ENCODE peak calls at places on chromosome 15, in five cellular contexts. One of them, this sample, is unnamed. For H3K9me3, the result is how much of the 10 kb centered on the place peaks cover.

GRCh38 chr15:97977734-97978133 is 17.2 kb downstream of the ARRDC4 start:
- DNase-seq in OCI-LY7: no peak
- DNase-seq in iPS DF 6.9: no peak
- DNase-seq in stomach: peak
- DNase-seq in suprapubic skin: no peak
- DNase-seq in this sample: no peak

GRCh38 chr15:66107070-66107469 is 146.5 kb downstream of the MEGF11 start:
- DNase-seq in OCI-LY7: no peak
- DNase-seq in iPS DF 6.9: no peak
- DNase-seq in stomach: no peak
- DNase-seq in suprapubic skin: no peak
- DNase-seq in this sample: no peak

GRCh38 chr15:80550219-80550909 is 144.7 kb upstream of the ABHD17C start:
- DNase-seq in OCI-LY7: no peak
- DNase-seq in iPS DF 6.9: no peak
- DNase-seq in stomach: no peak
- DNase-seq in suprapubic skin: no peak
- DNase-seq in this sample: no peak

GRCh38 chr15:61749169-61749568 is 311.1 kb downstream of the VPS13C start:
- DNase-seq in OCI-LY7: no peak
- DNase-seq in iPS DF 6.9: no peak
- DNase-seq in stomach: no peak
- DNase-seq in suprapubic skin: no peak
- DNase-seq in this sample: no peak

GRCh38 chr15:101526890-101527289 is 37.4 kb upstream of the PCSK6 start:
- DNase-seq in OCI-LY7: no peak
- DNase-seq in iPS DF 6.9: no peak
- DNase-seq in stomach: no peak
- DNase-seq in suprapubic skin: no peak
- DNase-seq in this sample: peak

GRCh38 chr15:60326824-60327654 is 70.7 kb downstream of the ANXA2 start:
- DNase-seq in OCI-LY7: peak
- DNase-seq in iPS DF 6.9: peak
- DNase-seq in stomach: no peak
- DNase-seq in suprapubic skin: no peak
- DNase-seq in this sample: no peak

GRCh38 chr15:26790118-26790517 is 17.3 kb upstream of the GABRB3 start:
- DNase-seq in OCI-LY7: no peak
- DNase-seq in iPS DF 6.9: no peak
- DNase-seq in stomach: no peak
- DNase-seq in suprapubic skin: no peak
- DNase-seq in this sample: no peak

GRCh38 chr15:91271565-91272153 is 171.6 kb downstream of the SV2B start:
- DNase-seq in OCI-LY7: peak
- DNase-seq in iPS DF 6.9: no peak
- DNase-seq in stomach: peak
- DNase-seq in suprapubic skin: no peak
- DNase-seq in this sample: no peak

GRCh38 chr15:90325677-90326200 is 26.3 kb upstream of the ZNF774 start:
- DNase-seq in OCI-LY7: no peak
- DNase-seq in iPS DF 6.9: no peak
- DNase-seq in stomach: no peak
- DNase-seq in suprapubic skin: peak
- DNase-seq in this sample: no peak

GRCh38 chr15:85772668-85773067 is 22.1 kb downstream of the KLHL25 start:
- DNase-seq in OCI-LY7: no peak
- DNase-seq in iPS DF 6.9: no peak
- DNase-seq in stomach: peak
- DNase-seq in suprapubic skin: no peak
- DNase-seq in this sample: no peak

GRCh38 chr15:87816016-87816415 is 440.5 kb downstream of the NTRK3 start:
- DNase-seq in OCI-LY7: no peak
- DNase-seq in iPS DF 6.9: no peak
- DNase-seq in stomach: no peak
- DNase-seq in suprapubic skin: no peak
- DNase-seq in this sample: no peak

GRCh38 chr15:99734575-99734974 is 1.3 kb upstream of the LYSMD4 start:
- DNase-seq in OCI-LY7: no peak
- DNase-seq in iPS DF 6.9: no peak
- DNase-seq in stomach: no peak
- DNase-seq in suprapubic skin: no peak
- DNase-seq in this sample: no peak

GRCh38 chr15:99732711-99733267 is 448 bp downstream of the LYSMD4 start:
- DNase-seq in OCI-LY7: peak
- DNase-seq in iPS DF 6.9: no peak
- DNase-seq in stomach: peak
- DNase-seq in suprapubic skin: peak
- DNase-seq in this sample: no peak

GRCh38 chr15:99731336-99732267 is 1.6 kb downstream of the LYSMD4 start:
- DNase-seq in OCI-LY7: no peak
- DNase-seq in iPS DF 6.9: no peak
- DNase-seq in stomach: peak
- DNase-seq in suprapubic skin: no peak
- DNase-seq in this sample: no peak

GRCh38 chr15:99732268-99732641 is 982 bp downstream of the LYSMD4 start:
- DNase-seq in OCI-LY7: no peak
- DNase-seq in iPS DF 6.9: no peak
- DNase-seq in stomach: no peak
- DNase-seq in suprapubic skin: no peak
- DNase-seq in this sample: no peak

DNA sequence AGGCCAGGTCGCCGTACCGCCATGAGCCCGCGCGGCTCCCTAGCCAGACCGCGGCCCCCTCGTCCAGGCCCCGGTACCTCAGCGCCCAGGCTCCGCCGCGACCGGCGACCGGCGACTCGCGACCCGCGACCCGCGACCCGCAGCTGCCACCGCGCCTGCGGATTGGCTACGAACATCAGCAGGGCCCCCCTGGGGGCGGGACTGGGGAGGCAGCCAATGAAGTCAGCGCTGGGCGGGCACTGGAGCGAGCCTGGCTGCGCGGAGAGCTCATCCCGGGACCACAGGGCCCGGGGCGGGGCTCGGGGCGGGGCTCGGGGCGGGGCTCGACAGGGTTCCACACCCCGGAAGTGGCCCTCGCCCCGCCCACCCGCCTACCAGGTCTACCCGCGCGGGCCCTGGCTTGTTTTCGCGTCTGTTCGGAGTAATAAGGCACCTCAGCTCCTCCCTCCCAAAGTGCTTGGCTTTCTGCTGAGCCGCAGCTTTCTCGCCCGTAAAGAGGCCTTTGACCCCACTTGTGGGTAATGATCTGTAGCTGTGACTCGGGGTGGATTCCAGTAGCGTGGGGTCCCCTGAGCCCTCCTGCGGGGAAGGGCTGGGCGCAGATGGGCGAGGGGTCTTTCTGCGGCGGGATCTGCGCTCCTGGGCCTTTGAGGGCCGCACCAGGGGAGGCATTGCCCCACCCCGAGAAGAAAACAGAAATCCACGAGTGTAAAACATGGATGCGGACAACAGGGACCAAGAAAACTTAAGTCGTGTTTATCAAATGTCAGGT is at the start of gene LYSMD4:
- DNase-seq in OCI-LY7: peak
- DNase-seq in iPS DF 6.9: peak
- DNase-seq in stomach: peak
- DNase-seq in suprapubic skin: peak
- DNase-seq in this sample: peak
- H3K27ac ChIP-seq in OCI-LY7: no peak
- H3K27ac ChIP-seq in iPS DF 6.9: no peak
- H3K27ac ChIP-seq in stomach: peak
- H3K27ac ChIP-seq in suprapubic skin: peak
- H3K27ac ChIP-seq in this sample: peak

GRCh38 chr15:57708047-57708446 is 1.5 kb downstream of the POLR2M start:
- DNase-seq in OCI-LY7: no peak
- DNase-seq in iPS DF 6.9: no peak
- DNase-seq in stomach: no peak
- DNase-seq in suprapubic skin: no peak
- DNase-seq in this sample: no peak
- H3K4me3 ChIP-seq in OCI-LY7: peak
- H3K4me3 ChIP-seq in iPS DF 6.9: no peak
- H3K4me3 ChIP-seq in stomach: peak
- H3K4me3 ChIP-seq in suprapubic skin: peak
- H3K4me3 ChIP-seq in this sample: peak

DNA sequence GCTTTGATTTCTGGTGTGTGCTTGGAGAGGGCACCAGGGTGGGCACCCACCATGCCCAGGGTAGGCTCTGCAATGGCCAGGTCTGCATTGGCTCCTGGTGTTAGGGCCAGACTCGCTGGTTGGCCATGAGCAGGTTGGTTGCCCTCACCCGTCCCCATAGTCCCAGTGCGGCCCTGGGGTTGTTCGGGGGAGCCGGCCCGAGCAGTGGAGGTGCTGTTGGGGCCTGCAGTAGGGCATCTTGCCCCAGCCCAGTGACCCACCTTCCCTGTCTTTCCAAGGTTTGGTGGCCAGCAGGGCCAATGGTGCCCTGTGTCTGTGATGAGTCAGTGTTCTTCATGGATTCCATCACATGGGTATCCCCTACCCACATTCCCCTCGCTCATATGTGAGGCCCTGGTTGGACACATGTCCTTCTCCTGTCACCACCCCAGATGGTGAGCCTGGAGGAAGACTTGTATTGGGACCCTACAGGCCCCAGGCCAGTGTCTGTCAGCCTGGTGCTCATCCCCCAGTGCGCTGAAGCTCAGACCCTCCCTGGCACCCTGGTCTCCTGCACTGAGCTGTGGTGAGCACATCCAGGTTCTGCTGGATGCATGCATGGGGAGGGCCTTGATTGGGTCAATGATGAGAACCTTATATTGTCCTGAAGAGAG is 190.1 kb downstream of the UBE3A start:
- DNase-seq in OCI-LY7: no peak
- DNase-seq in iPS DF 6.9: no peak
- DNase-seq in stomach: peak
- DNase-seq in suprapubic skin: peak
- DNase-seq in this sample: no peak
- H3K9me3 ChIP-seq in OCI-LY7: under half
- H3K9me3 ChIP-seq in iPS DF 6.9: under half
- H3K9me3 ChIP-seq in stomach: half or more
- H3K9me3 ChIP-seq in suprapubic skin: under half
- H3K9me3 ChIP-seq in this sample: under half

DNA sequence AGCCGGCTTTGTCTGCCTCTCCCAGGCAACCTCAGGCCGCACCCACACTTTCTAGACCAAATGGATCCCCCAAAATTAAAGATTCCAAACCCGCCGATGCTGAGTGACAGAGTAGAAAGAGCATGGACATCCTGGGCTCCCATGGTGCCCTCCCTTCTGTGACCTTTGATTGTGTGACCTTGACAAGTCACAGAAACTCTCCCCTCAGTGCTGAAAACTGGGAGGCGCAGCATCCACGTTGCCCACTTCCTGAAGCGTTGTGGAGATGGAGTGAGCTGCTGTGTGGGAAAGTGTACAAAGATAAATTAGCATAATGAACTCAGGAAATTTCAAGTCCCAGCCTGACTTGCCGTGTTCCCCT is 74.4 kb upstream of the MFGE8 start:
- DNase-seq in OCI-LY7: no peak
- DNase-seq in iPS DF 6.9: no peak
- DNase-seq in stomach: no peak
- DNase-seq in suprapubic skin: no peak
- DNase-seq in this sample: no peak
- H3K27ac ChIP-seq in OCI-LY7: no peak
- H3K27ac ChIP-seq in iPS DF 6.9: peak
- H3K27ac ChIP-seq in stomach: no peak
- H3K27ac ChIP-seq in suprapubic skin: no peak
- H3K27ac ChIP-seq in this sample: no peak